ENCODE peak calls at places on chromosomes 16 and 17, in four cellular contexts. One of them, this sample, is unnamed.

GRCh38 chr17:1783834-1784611 is 22.2 kb downstream of the SERPINF1 start:
- DNase-seq in effector memory CD4-positive, alpha-beta T cell: no peak
- DNase-seq in mucosa of gallbladder: peak; percentile 69
- DNase-seq in WTC11: no peak
- DNase-seq in this sample: peak; percentile 39

GRCh38 chr16:78460428-78460827 is 361.0 kb downstream of the WWOX start:
- DNase-seq in mucosa of gallbladder: no peak
- DNase-seq in effector memory CD4-positive, alpha-beta T cell: no peak
- DNase-seq in WTC11: no peak
- DNase-seq in this sample: no peak

GRCh38 chr17:82848022-82848592 is 8.3 kb upstream of the ZNF750 start:
- DNase-seq in WTC11: no peak
- DNase-seq in effector memory CD4-positive, alpha-beta T cell: peak; percentile 36
- DNase-seq in mucosa of gallbladder: peak; percentile 46
- DNase-seq in this sample: no peak

GRCh38 chr17:52477824-52478614 is 319.5 kb upstream of the CA10 start:
- DNase-seq in effector memory CD4-positive, alpha-beta T cell: no peak
- DNase-seq in mucosa of gallbladder: no peak
- DNase-seq in WTC11: no peak
- DNase-seq in this sample: no peak

GRCh38 chr16:1688807-1689560 is 10.9 kb downstream of the JPT2 start:
- DNase-seq in effector memory CD4-positive, alpha-beta T cell: no peak
- DNase-seq in WTC11: no peak
- DNase-seq in mucosa of gallbladder: peak; percentile 58
- DNase-seq in this sample: no peak

GRCh38 chr16:58679763-58680162 is 4.8 kb downstream of the SLC38A7 start:
- DNase-seq in mucosa of gallbladder: no peak
- DNase-seq in WTC11: no peak
- DNase-seq in effector memory CD4-positive, alpha-beta T cell: no peak
- DNase-seq in this sample: no peak

GRCh38 chr16:11398136-11398535 is 52.9 kb downstream of the RMI2 start:
- DNase-seq in mucosa of gallbladder: no peak
- DNase-seq in WTC11: no peak
- DNase-seq in effector memory CD4-positive, alpha-beta T cell: no peak
- DNase-seq in this sample: no peak

GRCh38 chr16:85206472-85207356 is 94.4 kb upstream of the CIBAR2 start:
- DNase-seq in mucosa of gallbladder: peak; percentile 65
- DNase-seq in WTC11: no peak
- DNase-seq in effector memory CD4-positive, alpha-beta T cell: no peak
- DNase-seq in this sample: no peak

GRCh38 chr17:55757659-55758058 is 6.8 kb downstream of the PCTP start:
- DNase-seq in WTC11: no peak
- DNase-seq in effector memory CD4-positive, alpha-beta T cell: no peak
- DNase-seq in mucosa of gallbladder: no peak
- DNase-seq in this sample: no peak

GRCh38 chr17:11177340-11177739 is 63.7 kb upstream of the SHISA6 start:
- DNase-seq in effector memory CD4-positive, alpha-beta T cell: no peak
- DNase-seq in WTC11: no peak
- DNase-seq in mucosa of gallbladder: no peak
- DNase-seq in this sample: no peak

GRCh38 chr17:18958611-18959010 is 6.6 kb downstream of the SLC5A10 start:
- DNase-seq in mucosa of gallbladder: no peak
- DNase-seq in effector memory CD4-positive, alpha-beta T cell: no peak
- DNase-seq in WTC11: no peak
- DNase-seq in this sample: no peak

GRCh38 chr16:64920211-64920610 is 201.7 kb downstream of the CDH11 start:
- DNase-seq in effector memory CD4-positive, alpha-beta T cell: no peak
- DNase-seq in mucosa of gallbladder: no peak
- DNase-seq in WTC11: no peak
- DNase-seq in this sample: no peak

GRCh38 chr16:69166946-69167930 is 19.7 kb upstream of the SNTB2 start:
- DNase-seq in WTC11: no peak
- DNase-seq in mucosa of gallbladder: no peak
- DNase-seq in effector memory CD4-positive, alpha-beta T cell: no peak
- DNase-seq in this sample: peak; percentile 29

GRCh38 chr17:78562734-78563133 is 14.5 kb downstream of the DNAH17 start:
- DNase-seq in effector memory CD4-positive, alpha-beta T cell: no peak
- DNase-seq in WTC11: no peak
- DNase-seq in mucosa of gallbladder: no peak
- DNase-seq in this sample: no peak

GRCh38 chr16:87363771-87364476 is 19.7 kb downstream of the FBXO31 start:
- DNase-seq in WTC11: no peak
- DNase-seq in mucosa of gallbladder: peak; percentile 42
- DNase-seq in effector memory CD4-positive, alpha-beta T cell: no peak
- DNase-seq in this sample: peak; percentile 29

GRCh38 chr16:11964761-11965539 is at the start of gene TNFRSF17:
- DNase-seq in WTC11: no peak
- DNase-seq in mucosa of gallbladder: no peak
- DNase-seq in effector memory CD4-positive, alpha-beta T cell: no peak
- DNase-seq in this sample: peak; percentile 13

GRCh38 chr17:72440961-72441360 is 320.1 kb downstream of the SOX9 start:
- DNase-seq in WTC11: no peak
- DNase-seq in mucosa of gallbladder: no peak
- DNase-seq in effector memory CD4-positive, alpha-beta T cell: no peak
- DNase-seq in this sample: no peak

GRCh38 chr16:11136600-11136999 is 119.4 kb downstream of the SOCS1 start:
- DNase-seq in mucosa of gallbladder: no peak
- DNase-seq in effector memory CD4-positive, alpha-beta T cell: no peak
- DNase-seq in WTC11: no peak
- DNase-seq in this sample: peak; percentile 19

GRCh38 chr16:83996481-83997252 is 28.6 kb downstream of the NECAB2 start:
- DNase-seq in WTC11: no peak
- DNase-seq in mucosa of gallbladder: no peak
- DNase-seq in effector memory CD4-positive, alpha-beta T cell: no peak
- DNase-seq in this sample: no peak

GRCh38 chr16:4911831-4912422 is 25.0 kb downstream of the PPL start:
- DNase-seq in mucosa of gallbladder: no peak
- DNase-seq in WTC11: no peak
- DNase-seq in effector memory CD4-positive, alpha-beta T cell: no peak
- DNase-seq in this sample: peak; percentile 47

GRCh38 chr17:80364091-80364691 is 50.8 kb upstream of the ENDOV start:
- DNase-seq in effector memory CD4-positive, alpha-beta T cell: no peak
- DNase-seq in mucosa of gallbladder: no peak
- DNase-seq in WTC11: peak; percentile 68
- DNase-seq in this sample: no peak

GRCh38 chr16:47162670-47163420 is 19.1 kb upstream of the NETO2 start:
- DNase-seq in effector memory CD4-positive, alpha-beta T cell: no peak
- DNase-seq in WTC11: no peak
- DNase-seq in mucosa of gallbladder: no peak
- DNase-seq in this sample: no peak

GRCh38 chr17:39195568-39196160 is 1.8 kb downstream of the CACNB1 start:
- DNase-seq in WTC11: no peak
- DNase-seq in mucosa of gallbladder: no peak
- DNase-seq in effector memory CD4-positive, alpha-beta T cell: no peak
- DNase-seq in this sample: no peak

GRCh38 chr17:50588391-50589111 is 28.0 kb downstream of the CACNA1G start:
- DNase-seq in WTC11: no peak
- DNase-seq in effector memory CD4-positive, alpha-beta T cell: no peak
- DNase-seq in mucosa of gallbladder: no peak
- DNase-seq in this sample: no peak

GRCh38 chr17:42107597-42108576 is 4.6 kb downstream of the DHX58 start:
- DNase-seq in mucosa of gallbladder: peak; percentile 78
- DNase-seq in effector memory CD4-positive, alpha-beta T cell: peak; percentile 86
- DNase-seq in WTC11: peak; percentile 99
- DNase-seq in this sample: no peak

This sample was measured in HFFc6.